ENCODE peak calls at places on chromosomes 12 and 14, in five cellular contexts. F is lung, I is colonic mucosa, V is uterus, L is H9. U is an unnamed sample. For H3K4me1, the result is how much of the 10 kb centered on the place peaks cover.

GRCh38 chr12:115438314-115438713 is 754.3 kb upstream of the TBX3 start:
- DNase-seq in F (no peak), I (no peak), V (no peak), L (no peak), U (no peak)

GRCh38 chr14:53140585-53140984 is 12.5 kb downstream of the DDHD1 start:
- DNase-seq in F (no peak), I (no peak), V (no peak), L (no peak), U (no peak)

GRCh38 chr14:80584638-80585505 is 356.7 kb downstream of the CEP128 start:
- DNase-seq in F (no peak), I (no peak), V (no peak), L (no peak), U (no peak)

GRCh38 chr12:39122562-39123204 is 217.3 kb upstream of the CPNE8 start:
- DNase-seq in F (no peak), I (peak), V (no peak), L (peak), U (no peak)

GRCh38 chr12:94435511-94435927 is 24.1 kb downstream of the CEP83 start:
- DNase-seq in F (no peak), I (no peak), V (no peak), L (peak), U (peak)

GRCh38 chr12:63220921-63221320 is 69.9 kb upstream of the AVPR1A start:
- DNase-seq in F (no peak), I (no peak), V (no peak), L (no peak), U (no peak)

GRCh38 chr14:100345711-100346110 is 22.6 kb downstream of the SLC25A47 start:
- DNase-seq in F (no peak), I (no peak), V (no peak), L (no peak), U (no peak)

GRCh38 chr12:106446429-106447092 is 89.0 kb downstream of the POLR3B start:
- DNase-seq in F (no peak), I (no peak), V (no peak), L (no peak), U (no peak)

GRCh38 chr12:4784404-4785054 is 64.3 kb downstream of the GALNT8 start:
- DNase-seq in F (no peak), I (no peak), V (no peak), L (peak), U (no peak)

GRCh38 chr12:18415227-18415626 is 153.9 kb downstream of the PIK3C2G start:
- DNase-seq in F (no peak), I (no peak), V (no peak), L (no peak), U (no peak)

GRCh38 chr14:55160989-55161388 is 30.4 kb downstream of the DLGAP5 start:
- DNase-seq in F (no peak), I (no peak), V (no peak), L (no peak), U (no peak)

GRCh38 chr12:13250416-13250815 is 53.9 kb downstream of the EMP1 start:
- DNase-seq in F (no peak), I (no peak), V (no peak), L (no peak), U (no peak)

GRCh38 chr14:74574092-74574438 is 38.0 kb downstream of the LTBP2 start:
- DNase-seq in F (no peak), I (no peak), V (no peak), L (no peak), U (no peak)

GRCh38 chr14:50067723-50068495 is 48.5 kb downstream of the VCPKMT start:
- DNase-seq in F (no peak), I (peak), V (no peak), L (no peak), U (no peak)

GRCh38 chr12:113439301-113439597 is 17.1 kb downstream of the SDSL start:
- DNase-seq in F (no peak), I (no peak), V (no peak), L (no peak), U (no peak)

GRCh38 chr14:69941768-69942742 is 62.8 kb downstream of the SMOC1 start:
- DNase-seq in F (no peak), I (no peak), V (no peak), L (no peak), U (no peak)

GRCh38 chr12:15074351-15074750 is 101.5 kb downstream of the PDE6H start:
- DNase-seq in F (no peak), I (no peak), V (no peak), L (no peak), U (no peak)

GRCh38 chr12:89062996-89063395 is 289.3 kb downstream of the DUSP6 start:
- DNase-seq in F (no peak), I (no peak), V (no peak), L (no peak), U (no peak)

GRCh38 chr12:19880724-19881123 is 441.4 kb downstream of the AEBP2 start:
- DNase-seq in F (no peak), I (no peak), V (no peak), L (no peak), U (no peak)

GRCh38 chr14:93037354-93037753 is 78.4 kb downstream of the ITPK1 start:
- DNase-seq in F (no peak), I (no peak), V (no peak), L (no peak), U (no peak)
- H3K4me1 ChIP-seq in F (under half), I (under half), V (under half), L (under half), U (half or more)

GRCh38 chr12:210277-211141 is 3.4 kb downstream of the SLC6A12 start:
- DNase-seq in F (no peak), I (peak), V (no peak), L (no peak), U (no peak)
- TF ChIP-seq CTCF in F (no peak), I (no peak), V (no peak), L (no peak), U (no peak)

GRCh38 chr12:6343518-6343917 is 1.6 kb upstream of the TNFRSF1A start:
- DNase-seq in F (no peak), I (no peak), V (no peak), L (no peak), U (no peak)
- H3K4me1 ChIP-seq in F (under half), I (under half), V (under half), L (under half), U (under half)

GRCh38 chr12:51361419-51362016 is 15.0 kb upstream of the CELA1 start:
- DNase-seq in F (no peak), I (no peak), V (no peak), L (no peak), U (no peak)
- TF ChIP-seq CTCF in F (no peak), I (no peak), V (no peak), L (no peak), U (no peak)

GRCh38 chr14:44732144-44732543 is 225.1 kb upstream of the FSCB start:
- DNase-seq in F (no peak), I (no peak), V (no peak), L (no peak), U (no peak)
- H3K4me1 ChIP-seq in F (under half), I (under half), V (under half), L (under half), U (under half)

DNA sequence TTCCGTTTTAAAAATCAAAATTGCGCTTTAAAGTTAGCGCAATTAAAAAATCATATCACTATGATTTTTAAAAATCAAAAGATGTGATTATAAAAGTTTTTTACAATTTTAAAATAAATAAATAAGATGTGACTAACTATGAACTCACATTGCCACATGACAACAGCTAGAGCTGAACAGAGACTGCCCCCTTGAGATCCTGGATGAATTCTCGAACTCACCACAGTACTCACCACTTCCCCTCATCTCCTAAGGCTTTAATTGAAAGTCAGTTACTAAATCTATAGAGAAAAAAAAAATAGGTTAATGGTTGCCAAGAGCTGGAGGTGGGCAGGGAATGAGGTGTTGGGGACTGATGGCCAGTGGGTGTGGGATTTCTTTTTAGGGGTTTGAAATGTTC is 384.2 kb downstream of the ZFP36L1 start:
- DNase-seq in F (no peak), I (no peak), V (no peak), L (no peak), U (no peak)
- TF ChIP-seq CTCF in F (no peak), I (no peak), V (peak), L (peak), U (no peak)

GRCh38 chr12:11654338-11654737 is 4.9 kb downstream of the ETV6 start:
- DNase-seq in F (no peak), I (no peak), V (no peak), L (no peak), U (no peak)
- H3K4me1 ChIP-seq in F (under half), I (under half), V (under half), L (under half), U (half or more)

U was measured in thyroid gland.